ENCODE peak calls at places on chromosome 20, in four cellular contexts. One of them, this sample, is unnamed.
A peak's percentile ranks its signal among the peaks of the same experiment; 100 is the strongest.

GRCh38 chr20:17816804-17817590 is 117.2 kb downstream of the BANF2 start:
- DNase-seq in left lung: peak; percentile 52
- DNase-seq in gastrocnemius medialis: no peak
- DNase-seq in psoas muscle: no peak
- DNase-seq in this sample: no peak

GRCh38 chr20:37388831-37389230 is 42.9 kb downstream of the SRC start:
- DNase-seq in left lung: no peak
- DNase-seq in gastrocnemius medialis: no peak
- DNase-seq in psoas muscle: no peak
- DNase-seq in this sample: peak; percentile 46

GRCh38 chr20:13060327-13060726 is 51.6 kb downstream of the SPTLC3 start:
- DNase-seq in left lung: no peak
- DNase-seq in gastrocnemius medialis: no peak
- DNase-seq in psoas muscle: no peak
- DNase-seq in this sample: no peak

GRCh38 chr20:32966382-32966781 is 37.9 kb downstream of the SUN5 start:
- DNase-seq in left lung: no peak
- DNase-seq in gastrocnemius medialis: no peak
- DNase-seq in psoas muscle: no peak
- DNase-seq in this sample: no peak

GRCh38 chr20:50041238-50041915 is 58.6 kb downstream of the SNAI1 start:
- DNase-seq in left lung: no peak
- DNase-seq in gastrocnemius medialis: no peak
- DNase-seq in psoas muscle: no peak
- DNase-seq in this sample: no peak

GRCh38 chr20:8512003-8512402 is 379.9 kb downstream of the PLCB1 start:
- DNase-seq in left lung: no peak
- DNase-seq in gastrocnemius medialis: no peak
- DNase-seq in psoas muscle: no peak
- DNase-seq in this sample: peak; percentile 35

GRCh38 chr20:48610996-48611395 is 216.8 kb downstream of the PREX1 start:
- DNase-seq in left lung: no peak
- DNase-seq in gastrocnemius medialis: no peak
- DNase-seq in psoas muscle: no peak
- DNase-seq in this sample: no peak

GRCh38 chr20:51400051-51400926 is 142.2 kb downstream of the NFATC2 start:
- DNase-seq in left lung: no peak
- DNase-seq in gastrocnemius medialis: no peak
- DNase-seq in psoas muscle: no peak
- DNase-seq in this sample: no peak

GRCh38 chr20:25025986-25026605 is 31.8 kb downstream of the ACSS1 start:
- DNase-seq in left lung: peak; percentile 29
- DNase-seq in gastrocnemius medialis: no peak
- DNase-seq in psoas muscle: no peak
- DNase-seq in this sample: peak; percentile 27

GRCh38 chr20:51190783-51191180 is 167.9 kb upstream of the KCNG1 start:
- DNase-seq in left lung: no peak
- DNase-seq in gastrocnemius medialis: no peak
- DNase-seq in psoas muscle: no peak
- DNase-seq in this sample: no peak

GRCh38 chr20:56166781-56167465 is 81.6 kb upstream of the MC3R start:
- DNase-seq in left lung: no peak
- DNase-seq in gastrocnemius medialis: no peak
- DNase-seq in psoas muscle: no peak
- DNase-seq in this sample: no peak
- H3K9me3 ChIP-seq in left lung: no peaks in the 10 kb centered on the region
- H3K9me3 ChIP-seq in gastrocnemius medialis: no peaks in the 10 kb centered on the region
- H3K9me3 ChIP-seq in psoas muscle: no peaks in the 10 kb centered on the region
- H3K9me3 ChIP-seq in this sample: peaks cover 5% of the 10 kb centered on the region

GRCh38 chr20:1469306-1469905 is 2.8 kb upstream of the NSFL1C start:
- DNase-seq in left lung: no peak
- DNase-seq in gastrocnemius medialis: no peak
- DNase-seq in psoas muscle: no peak
- DNase-seq in this sample: no peak

GRCh38 chr20:1467082-1467354 is 369 bp upstream of the NSFL1C start:
- DNase-seq in left lung: no peak
- DNase-seq in gastrocnemius medialis: no peak
- DNase-seq in psoas muscle: no peak
- DNase-seq in this sample: no peak

GRCh38 chr20:1466211-1467081 is at the start of gene NSFL1C:
- DNase-seq in left lung: peak; percentile 98
- DNase-seq in gastrocnemius medialis: peak; percentile 91
- DNase-seq in psoas muscle: peak; percentile 97
- DNase-seq in this sample: peak; percentile 99

GRCh38 chr20:1468117-1468624 is 1.5 kb upstream of the NSFL1C start:
- DNase-seq in left lung: no peak
- DNase-seq in gastrocnemius medialis: no peak
- DNase-seq in psoas muscle: no peak
- DNase-seq in this sample: no peak

GRCh38 chr20:1467355-1468116 is 887 bp upstream of the NSFL1C start:
- DNase-seq in left lung: no peak
- DNase-seq in gastrocnemius medialis: peak; percentile 16
- DNase-seq in psoas muscle: no peak
- DNase-seq in this sample: no peak
- H3K27ac ChIP-seq in left lung: peak overlapping the region; percentile 87
- H3K27ac ChIP-seq in gastrocnemius medialis: peak overlapping the region; percentile 14
- H3K27ac ChIP-seq in psoas muscle: peak overlapping the region; percentile 90
- H3K27ac ChIP-seq in this sample: no peak overlapping the region

DNA sequence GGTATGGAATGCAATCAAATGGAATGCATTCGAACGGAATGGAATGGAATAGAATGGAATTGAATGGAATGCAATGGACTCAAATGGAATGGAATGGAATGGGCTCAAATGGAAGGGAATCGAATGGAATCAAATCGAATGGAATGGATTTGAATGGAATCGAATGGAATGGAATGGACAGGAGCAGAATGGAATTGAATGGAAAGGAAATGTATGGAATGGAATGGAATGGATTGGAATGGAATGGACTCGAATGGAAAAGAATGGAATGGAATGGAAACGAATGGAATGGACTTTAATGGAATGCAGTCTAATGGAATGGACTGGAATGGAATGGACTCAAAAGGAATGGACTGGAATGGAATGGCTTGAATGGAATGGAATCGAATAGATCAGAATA is 18.3 kb upstream of the DEFB115 start:
- DNase-seq in left lung: no peak
- DNase-seq in gastrocnemius medialis: no peak
- DNase-seq in psoas muscle: no peak
- DNase-seq in this sample: no peak
- H3K9me3 ChIP-seq in left lung: no peaks in the 10 kb centered on the region
- H3K9me3 ChIP-seq in gastrocnemius medialis: no peaks in the 10 kb centered on the region
- H3K9me3 ChIP-seq in psoas muscle: peaks cover 62% of the 10 kb centered on the region
- H3K9me3 ChIP-seq in this sample: peaks cover 34% of the 10 kb centered on the region

DNA sequence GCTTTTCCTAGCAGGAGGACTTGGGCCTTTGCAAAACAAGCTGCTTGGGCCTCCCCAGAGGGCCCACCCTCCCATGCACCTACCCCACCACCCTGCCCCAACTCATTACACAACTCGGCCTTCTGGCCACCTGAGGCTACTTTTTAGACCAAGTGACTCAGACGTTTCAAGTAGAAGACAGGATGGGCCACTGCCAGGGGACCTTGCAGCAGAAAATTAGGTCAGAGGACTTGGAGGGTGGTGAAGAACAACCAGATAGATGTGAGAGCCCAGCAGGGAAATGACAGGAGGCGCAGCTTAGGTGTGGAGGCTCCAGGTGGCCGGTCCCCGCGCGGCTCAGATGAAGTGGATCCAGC is 1.4 kb downstream of the PPP1R3D start:
- DNase-seq in left lung: no peak
- DNase-seq in gastrocnemius medialis: peak; percentile 91
- DNase-seq in psoas muscle: peak; percentile 76
- DNase-seq in this sample: no peak
- H3K27ac ChIP-seq in left lung: no peak overlapping the region
- H3K27ac ChIP-seq in gastrocnemius medialis: peak overlapping the region; percentile 92
- H3K27ac ChIP-seq in psoas muscle: peak overlapping the region; percentile 96
- H3K27ac ChIP-seq in this sample: no peak overlapping the region

DNA sequence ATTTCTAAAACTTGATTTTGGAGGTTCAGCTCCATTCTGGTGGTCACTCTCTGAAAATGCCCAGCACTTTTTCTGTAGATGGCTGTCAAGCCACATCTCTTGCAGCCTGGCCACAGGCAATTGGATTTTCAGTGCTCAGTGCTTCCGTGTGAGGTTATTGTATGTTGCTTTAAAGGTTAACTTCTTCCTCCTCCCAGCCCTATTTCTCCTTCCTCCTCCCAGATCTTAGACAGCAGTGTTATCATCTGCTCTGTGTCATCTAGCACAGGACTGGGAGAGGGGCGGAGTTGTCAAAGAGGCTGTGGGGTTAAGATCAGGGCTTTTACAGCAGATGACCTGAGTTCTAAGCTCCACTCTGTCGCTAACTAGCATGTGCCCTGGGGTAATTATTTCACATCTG is 129.0 kb downstream of the PHACTR3 start:
- DNase-seq in left lung: no peak
- DNase-seq in gastrocnemius medialis: no peak
- DNase-seq in psoas muscle: no peak
- DNase-seq in this sample: no peak
- H3K9me3 ChIP-seq in left lung: no peaks in the 10 kb centered on the region
- H3K9me3 ChIP-seq in gastrocnemius medialis: no peaks in the 10 kb centered on the region
- H3K9me3 ChIP-seq in psoas muscle: no peaks in the 10 kb centered on the region
- H3K9me3 ChIP-seq in this sample: no peaks in the 10 kb centered on the region

GRCh38 chr20:45338121-45339030 is 9.8 kb downstream of the SDC4 start:
- DNase-seq in left lung: no peak
- DNase-seq in gastrocnemius medialis: no peak
- DNase-seq in psoas muscle: no peak
- DNase-seq in this sample: no peak

GRCh38 chr20:45337367-45338120 is 10.7 kb downstream of the SDC4 start:
- DNase-seq in left lung: peak; percentile 76
- DNase-seq in gastrocnemius medialis: no peak
- DNase-seq in psoas muscle: peak; percentile 67
- DNase-seq in this sample: peak; percentile 93

GRCh38 chr20:45340236-45340847 is 7.9 kb downstream of the SDC4 start:
- DNase-seq in left lung: no peak
- DNase-seq in gastrocnemius medialis: no peak
- DNase-seq in psoas muscle: no peak
- DNase-seq in this sample: no peak

GRCh38 chr20:45339799-45340198 is 8.4 kb downstream of the SDC4 start:
- DNase-seq in left lung: no peak
- DNase-seq in gastrocnemius medialis: no peak
- DNase-seq in psoas muscle: no peak
- DNase-seq in this sample: no peak

DNA sequence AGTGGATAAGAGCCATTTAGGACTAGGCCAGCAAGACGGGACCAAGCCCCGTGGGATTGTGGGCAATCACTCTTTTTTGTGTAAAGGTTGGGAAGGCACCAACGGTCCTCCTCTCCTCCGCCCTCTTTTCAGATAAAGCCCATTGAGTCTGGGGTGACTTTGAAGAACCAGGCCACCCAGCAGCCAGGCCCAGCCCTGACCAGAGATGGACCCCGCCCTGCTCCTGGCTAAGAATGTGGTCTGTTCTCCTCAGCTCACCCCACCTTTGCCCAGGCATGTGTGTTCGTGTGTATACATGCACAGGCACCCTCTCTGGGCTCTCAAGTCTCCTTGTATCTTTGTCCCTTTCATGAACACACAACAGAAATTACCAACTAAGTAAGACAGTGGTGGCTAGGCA is 9.1 kb downstream of the SDC4 start:
- DNase-seq in left lung: no peak
- DNase-seq in gastrocnemius medialis: no peak
- DNase-seq in psoas muscle: no peak
- DNase-seq in this sample: no peak
- H3K27ac ChIP-seq in left lung: peak overlapping the region; percentile 70
- H3K27ac ChIP-seq in gastrocnemius medialis: peak overlapping the region; percentile 90
- H3K27ac ChIP-seq in psoas muscle: peak overlapping the region; percentile 94
- H3K27ac ChIP-seq in this sample: peak overlapping the region; percentile 100

GRCh38 chr20:56268536-56268935 is 20.0 kb downstream of the MC3R start:
- DNase-seq in left lung: no peak
- DNase-seq in gastrocnemius medialis: no peak
- DNase-seq in psoas muscle: no peak
- DNase-seq in this sample: no peak
- H3K9me3 ChIP-seq in left lung: no peaks in the 10 kb centered on the region
- H3K9me3 ChIP-seq in gastrocnemius medialis: no peaks in the 10 kb centered on the region
- H3K9me3 ChIP-seq in psoas muscle: no peaks in the 10 kb centered on the region
- H3K9me3 ChIP-seq in this sample: no peaks in the 10 kb centered on the region

GRCh38 chr20:55253765-55254164 is 751.6 kb downstream of the CBLN4 start:
- DNase-seq in left lung: no peak
- DNase-seq in gastrocnemius medialis: no peak
- DNase-seq in psoas muscle: no peak
- DNase-seq in this sample: peak; percentile 74
- H3K27ac ChIP-seq in left lung: no peak overlapping the region
- H3K27ac ChIP-seq in gastrocnemius medialis: no peak overlapping the region
- H3K27ac ChIP-seq in psoas muscle: no peak overlapping the region
- H3K27ac ChIP-seq in this sample: no peak overlapping the region

This sample was measured in osteoblast.